ENCODE peak calls at places on chromosome 5, in five cellular contexts. X is tibial nerve, H is endothelial cell of umbilical vein, Z is vagina, U is A549. V is an unnamed sample.

GRCh38 chr5:1734271-1734907 is 65.2 kb downstream of the MRPL36 start:
- DNase-seq in X (no peak), H (no peak), Z (peak), U (no peak), V (no peak)

GRCh38 chr5:43016217-43016779 is 23.8 kb downstream of the ANXA2R start:
- DNase-seq in X (no peak), H (no peak), Z (no peak), U (no peak), V (no peak)

GRCh38 chr5:172005708-172006377 is 595 bp downstream of the FBXW11 start:
- DNase-seq in X (peak), H (peak), Z (no peak), U (peak), V (no peak)

GRCh38 chr5:93421498-93421897 is 159.5 kb downstream of the NR2F1-AS1 start:
- DNase-seq in X (no peak), H (no peak), Z (no peak), U (no peak), V (no peak)

GRCh38 chr5:10330511-10331105 is 22.9 kb upstream of the MARCHF6 start:
- DNase-seq in X (no peak), H (no peak), Z (peak), U (no peak), V (no peak)

GRCh38 chr5:168724227-168724626 is 145.1 kb upstream of the PANK3 start:
- DNase-seq in X (no peak), H (no peak), Z (peak), U (no peak), V (no peak)

GRCh38 chr5:130616161-130616560 is 548.9 kb downstream of the HINT1 start:
- DNase-seq in X (no peak), H (no peak), Z (no peak), U (no peak), V (no peak)

GRCh38 chr5:139784488-139784887 is 11.1 kb upstream of the PSD2 start:
- DNase-seq in X (no peak), H (no peak), Z (no peak), U (no peak), V (no peak)

GRCh38 chr5:172790496-172790889 is 19.5 kb upstream of the DUSP1 start:
- DNase-seq in X (no peak), H (no peak), Z (no peak), U (no peak), V (no peak)

GRCh38 chr5:64292611-64293215 is 127.1 kb downstream of the RNF180 start:
- DNase-seq in X (no peak), H (no peak), Z (no peak), U (no peak), V (no peak)

GRCh38 chr5:100161868-100162267 is 373.3 kb upstream of the FAM174A start:
- DNase-seq in X (no peak), H (no peak), Z (no peak), U (no peak), V (no peak)

GRCh38 chr5:181221792-181222629 is 1.1 kb upstream of the TRIM41 start:
- DNase-seq in X (peak), H (peak), Z (no peak), U (peak), V (peak)

GRCh38 chr5:72125931-72126620 is 18.8 kb downstream of the MAP1B start:
- DNase-seq in X (no peak), H (no peak), Z (no peak), U (no peak), V (no peak)

GRCh38 chr5:72539038-72539437 is 31.8 kb upstream of the ZNF366 start:
- DNase-seq in X (no peak), H (no peak), Z (no peak), U (no peak), V (no peak)

GRCh38 chr5:115816226-115817042 is at the start of gene CDO1:
- DNase-seq in X (peak), H (peak), Z (no peak), U (no peak), V (no peak)

GRCh38 chr5:83777856-83778255 is 57.2 kb upstream of the HAPLN1 start:
- DNase-seq in X (no peak), H (peak), Z (no peak), U (no peak), V (no peak)

GRCh38 chr5:88503065-88503394 is 234.4 kb upstream of the TMEM161B start:
- DNase-seq in X (no peak), H (no peak), Z (no peak), U (no peak), V (no peak)

GRCh38 chr5:4661326-4661725 is 478.8 kb upstream of the ADAMTS16 start:
- DNase-seq in X (no peak), H (no peak), Z (no peak), U (no peak), V (no peak)

GRCh38 chr5:60184599-60184998 is 291.1 kb upstream of the PDE4D start:
- DNase-seq in X (peak), H (no peak), Z (no peak), U (peak), V (no peak)

GRCh38 chr5:16493261-16493660 is 27.7 kb upstream of the ZNF622 start:
- DNase-seq in X (no peak), H (no peak), Z (no peak), U (no peak), V (no peak)

GRCh38 chr5:171422495-171422894 is 3.0 kb downstream of the FGF18 start:
- DNase-seq in X (no peak), H (no peak), Z (peak), U (no peak), V (no peak)

GRCh38 chr5:88666761-88667186 is 216.2 kb downstream of the MEF2C start:
- DNase-seq in X (no peak), H (peak), Z (no peak), U (no peak), V (no peak)

GRCh38 chr5:163789870-163790269 is 284.5 kb downstream of the MAT2B start:
- DNase-seq in X (no peak), H (no peak), Z (no peak), U (no peak), V (no peak)

GRCh38 chr5:106825379-106825778 is 845.4 kb downstream of the EFNA5 start:
- DNase-seq in X (no peak), H (no peak), Z (no peak), U (no peak), V (no peak)

GRCh38 chr5:9546973-9547947 is 1.4 kb upstream of the SEMA5A start:
- DNase-seq in X (no peak), H (peak), Z (no peak), U (no peak), V (no peak)

GRCh38 chr5:122788996-122789395 is 14.1 kb downstream of the SNX2 start:
- DNase-seq in X (no peak), H (no peak), Z (no peak), U (no peak), V (no peak)
- TF ChIP-seq POLR2A in X (no peak), H (no peak), Z (no peak), U (no peak), V (no peak)

GRCh38 chr5:65926893-65927292 is 518 bp downstream of the ERBIN start:
- DNase-seq in X (peak), H (no peak), Z (no peak), U (no peak), V (no peak)

GRCh38 chr5:65927497-65928340 is 1.3 kb downstream of the ERBIN start:
- DNase-seq in X (no peak), H (peak), Z (no peak), U (peak), V (peak)

GRCh38 chr5:65925601-65926275 is 637 bp upstream of the ERBIN start:
- DNase-seq in X (peak), H (peak), Z (no peak), U (peak), V (peak)

GRCh38 chr5:65925094-65925600 is 1.2 kb upstream of the ERBIN start:
- DNase-seq in X (peak), H (peak), Z (no peak), U (peak), V (peak)

GRCh38 chr5:65926276-65926761 is at the start of gene ERBIN:
- DNase-seq in X (peak), H (peak), Z (no peak), U (peak), V (peak)
- TF ChIP-seq POLR2A in X (peak), H (peak), Z (peak), U (no peak), V (no peak)

GRCh38 chr5:77853353-77853907 is 77.3 kb upstream of the TBCA start:
- DNase-seq in X (no peak), H (no peak), Z (no peak), U (no peak), V (no peak)
- TF ChIP-seq POLR2A in X (no peak), H (no peak), Z (no peak), U (no peak), V (no peak)

GRCh38 chr5:32312682-32313523 is at the start of gene MTMR12:
- DNase-seq in X (peak), H (peak), Z (peak), U (peak), V (peak)
- TF ChIP-seq POLR2A in X (peak), H (peak), Z (peak), U (peak), V (peak)

GRCh38 chr5:173878224-173878967 is 9.8 kb upstream of the CPEB4 start:
- DNase-seq in X (no peak), H (peak), Z (no peak), U (no peak), V (no peak)
- TF ChIP-seq POLR2A in X (no peak), H (no peak), Z (no peak), U (no peak), V (no peak)

V was measured in H54.